ENCODE peak calls at places on chromosomes 7 and 10, in six cellular contexts. One of them, this sample, is unnamed.

GRCh38 chr10:122981066-122981464 is 864 bp downstream of the PSTK start:
- DNase-seq in astrocyte: peak; percentile 35
- DNase-seq in ovary: no peak
- DNase-seq in fibroblast of lung: peak; percentile 62
- DNase-seq in adrenal gland: no peak
- DNase-seq in uterus: no peak
- DNase-seq in this sample: no peak

GRCh38 chr10:78300526-78300925 is 266.9 kb downstream of the RPS24 start:
- DNase-seq in astrocyte: no peak
- DNase-seq in ovary: peak; percentile 5
- DNase-seq in fibroblast of lung: no peak
- DNase-seq in adrenal gland: no peak
- DNase-seq in uterus: peak; percentile 6
- DNase-seq in this sample: no peak

GRCh38 chr10:2944788-2945187 is 122.6 kb upstream of the PFKP start:
- DNase-seq in astrocyte: no peak
- DNase-seq in ovary: no peak
- DNase-seq in fibroblast of lung: no peak
- DNase-seq in adrenal gland: no peak
- DNase-seq in uterus: no peak
- DNase-seq in this sample: no peak

GRCh38 chr10:32922164-32922563 is 35.9 kb downstream of the ITGB1 start:
- DNase-seq in astrocyte: no peak
- DNase-seq in ovary: no peak
- DNase-seq in fibroblast of lung: no peak
- DNase-seq in adrenal gland: no peak
- DNase-seq in uterus: no peak
- DNase-seq in this sample: no peak

GRCh38 chr7:115676080-115676479 is 354.5 kb downstream of the TFEC start:
- DNase-seq in astrocyte: peak; percentile 36
- DNase-seq in ovary: peak; percentile 31
- DNase-seq in fibroblast of lung: peak; percentile 79
- DNase-seq in adrenal gland: no peak
- DNase-seq in uterus: peak; percentile 15
- DNase-seq in this sample: peak; percentile 25

GRCh38 chr10:8084799-8085198 is 30.3 kb downstream of the GATA3 start:
- DNase-seq in astrocyte: no peak
- DNase-seq in ovary: no peak
- DNase-seq in fibroblast of lung: no peak
- DNase-seq in adrenal gland: no peak
- DNase-seq in uterus: no peak
- DNase-seq in this sample: no peak

GRCh38 chr10:97192952-97193435 is 7.2 kb upstream of the SLIT1 start:
- DNase-seq in astrocyte: no peak
- DNase-seq in ovary: no peak
- DNase-seq in fibroblast of lung: no peak
- DNase-seq in adrenal gland: no peak
- DNase-seq in uterus: no peak
- DNase-seq in this sample: no peak

GRCh38 chr7:27148776-27149641 is 1.4 kb upstream of the HOXA6 start:
- DNase-seq in astrocyte: no peak
- DNase-seq in ovary: no peak
- DNase-seq in fibroblast of lung: peak; percentile 77
- DNase-seq in adrenal gland: peak; percentile 79
- DNase-seq in uterus: peak; percentile 38
- DNase-seq in this sample: no peak

GRCh38 chr7:43872401-43873165 is 3.3 kb upstream of the MRPS24 start:
- DNase-seq in astrocyte: peak; percentile 85
- DNase-seq in ovary: peak; percentile 59
- DNase-seq in fibroblast of lung: peak; percentile 91
- DNase-seq in adrenal gland: peak; percentile 79
- DNase-seq in uterus: peak; percentile 57
- DNase-seq in this sample: no peak

GRCh38 chr7:140697447-140698143 is 1.1 kb downstream of the NDUFB2 start:
- DNase-seq in astrocyte: peak; percentile 53
- DNase-seq in ovary: no peak
- DNase-seq in fibroblast of lung: peak; percentile 40
- DNase-seq in adrenal gland: no peak
- DNase-seq in uterus: no peak
- DNase-seq in this sample: no peak

GRCh38 chr7:149284850-149285580 is 23.0 kb downstream of the ZNF783 start:
- DNase-seq in astrocyte: peak; percentile 69
- DNase-seq in ovary: peak; percentile 95
- DNase-seq in fibroblast of lung: peak; percentile 82
- DNase-seq in adrenal gland: peak; percentile 97
- DNase-seq in uterus: peak; percentile 90
- DNase-seq in this sample: peak; percentile 90

GRCh38 chr7:134022512-134022911 is 104.6 kb upstream of the LRGUK start:
- DNase-seq in astrocyte: peak; percentile 8
- DNase-seq in ovary: no peak
- DNase-seq in fibroblast of lung: no peak
- DNase-seq in adrenal gland: no peak
- DNase-seq in uterus: no peak
- DNase-seq in this sample: no peak

GRCh38 chr10:22333167-22333566 is 12.1 kb upstream of the SPAG6 start:
- DNase-seq in astrocyte: no peak
- DNase-seq in ovary: no peak
- DNase-seq in fibroblast of lung: no peak
- DNase-seq in adrenal gland: no peak
- DNase-seq in uterus: no peak
- DNase-seq in this sample: no peak

GRCh38 chr10:70378122-70378521 is 4.3 kb downstream of the LRRC20 start:
- DNase-seq in astrocyte: peak; percentile 97
- DNase-seq in ovary: no peak
- DNase-seq in fibroblast of lung: peak; percentile 80
- DNase-seq in adrenal gland: no peak
- DNase-seq in uterus: peak; percentile 39
- DNase-seq in this sample: no peak

GRCh38 chr10:43855667-43856210 is 207.1 kb upstream of the ZNF32 start:
- DNase-seq in astrocyte: no peak
- DNase-seq in ovary: no peak
- DNase-seq in fibroblast of lung: no peak
- DNase-seq in adrenal gland: no peak
- DNase-seq in uterus: no peak
- DNase-seq in this sample: no peak

GRCh38 chr7:82897500-82897899 is 265.2 kb downstream of the PCLO start:
- DNase-seq in astrocyte: no peak
- DNase-seq in ovary: no peak
- DNase-seq in fibroblast of lung: no peak
- DNase-seq in adrenal gland: no peak
- DNase-seq in uterus: no peak
- DNase-seq in this sample: no peak

GRCh38 chr10:65570143-65571010 is 1355.5 kb upstream of the LRRTM3 start:
- DNase-seq in astrocyte: peak; percentile 32
- DNase-seq in ovary: peak; percentile 19
- DNase-seq in fibroblast of lung: peak; percentile 44
- DNase-seq in adrenal gland: no peak
- DNase-seq in uterus: no peak
- DNase-seq in this sample: peak; percentile 31

GRCh38 chr10:45373783-45374450 is at the start of gene ALOX5:
- DNase-seq in astrocyte: no peak
- DNase-seq in ovary: peak; percentile 38
- DNase-seq in fibroblast of lung: no peak
- DNase-seq in adrenal gland: peak; percentile 57
- DNase-seq in uterus: peak; percentile 51
- DNase-seq in this sample: peak; percentile 80

GRCh38 chr7:25261545-25262135 is 33.4 kb upstream of the NPVF start:
- DNase-seq in astrocyte: no peak
- DNase-seq in ovary: no peak
- DNase-seq in fibroblast of lung: no peak
- DNase-seq in adrenal gland: no peak
- DNase-seq in uterus: no peak
- DNase-seq in this sample: no peak

GRCh38 chr7:104272767-104273384 is 55.5 kb upstream of the LHFPL3 start:
- DNase-seq in astrocyte: peak; percentile 12
- DNase-seq in ovary: no peak
- DNase-seq in fibroblast of lung: peak; percentile 50
- DNase-seq in adrenal gland: no peak
- DNase-seq in uterus: no peak
- DNase-seq in this sample: no peak

GRCh38 chr7:55140981-55141278 is 122.1 kb downstream of the EGFR start:
- DNase-seq in astrocyte: no peak
- DNase-seq in ovary: no peak
- DNase-seq in fibroblast of lung: no peak
- DNase-seq in adrenal gland: no peak
- DNase-seq in uterus: no peak
- DNase-seq in this sample: no peak

GRCh38 chr7:55144333-55144954 is 125.6 kb downstream of the EGFR start:
- DNase-seq in astrocyte: no peak
- DNase-seq in ovary: no peak
- DNase-seq in fibroblast of lung: no peak
- DNase-seq in adrenal gland: no peak
- DNase-seq in uterus: no peak
- DNase-seq in this sample: no peak

GRCh38 chr7:55138663-55139062 is 119.8 kb downstream of the EGFR start:
- DNase-seq in astrocyte: no peak
- DNase-seq in ovary: no peak
- DNase-seq in fibroblast of lung: no peak
- DNase-seq in adrenal gland: no peak
- DNase-seq in uterus: no peak
- DNase-seq in this sample: no peak

GRCh38 chr7:55142919-55143600 is 124.2 kb downstream of the EGFR start:
- DNase-seq in astrocyte: no peak
- DNase-seq in ovary: no peak
- DNase-seq in fibroblast of lung: no peak
- DNase-seq in adrenal gland: no peak
- DNase-seq in uterus: no peak
- DNase-seq in this sample: no peak

GRCh38 chr7:55140221-55140980 is 121.6 kb downstream of the EGFR start:
- DNase-seq in astrocyte: no peak
- DNase-seq in ovary: no peak
- DNase-seq in fibroblast of lung: peak; percentile 89
- DNase-seq in adrenal gland: peak; percentile 52
- DNase-seq in uterus: no peak
- DNase-seq in this sample: peak; percentile 69
- H3K4me1 ChIP-seq in astrocyte: no peaks in the 10 kb centered on the region
- H3K4me1 ChIP-seq in ovary: peaks cover 3% of the 10 kb centered on the region
- H3K4me1 ChIP-seq in fibroblast of lung: peaks cover 9% of the 10 kb centered on the region
- H3K4me1 ChIP-seq in adrenal gland: no peaks in the 10 kb centered on the region
- H3K4me1 ChIP-seq in uterus: no peaks in the 10 kb centered on the region
- H3K4me1 ChIP-seq in this sample: peaks cover 7% of the 10 kb centered on the region

DNA sequence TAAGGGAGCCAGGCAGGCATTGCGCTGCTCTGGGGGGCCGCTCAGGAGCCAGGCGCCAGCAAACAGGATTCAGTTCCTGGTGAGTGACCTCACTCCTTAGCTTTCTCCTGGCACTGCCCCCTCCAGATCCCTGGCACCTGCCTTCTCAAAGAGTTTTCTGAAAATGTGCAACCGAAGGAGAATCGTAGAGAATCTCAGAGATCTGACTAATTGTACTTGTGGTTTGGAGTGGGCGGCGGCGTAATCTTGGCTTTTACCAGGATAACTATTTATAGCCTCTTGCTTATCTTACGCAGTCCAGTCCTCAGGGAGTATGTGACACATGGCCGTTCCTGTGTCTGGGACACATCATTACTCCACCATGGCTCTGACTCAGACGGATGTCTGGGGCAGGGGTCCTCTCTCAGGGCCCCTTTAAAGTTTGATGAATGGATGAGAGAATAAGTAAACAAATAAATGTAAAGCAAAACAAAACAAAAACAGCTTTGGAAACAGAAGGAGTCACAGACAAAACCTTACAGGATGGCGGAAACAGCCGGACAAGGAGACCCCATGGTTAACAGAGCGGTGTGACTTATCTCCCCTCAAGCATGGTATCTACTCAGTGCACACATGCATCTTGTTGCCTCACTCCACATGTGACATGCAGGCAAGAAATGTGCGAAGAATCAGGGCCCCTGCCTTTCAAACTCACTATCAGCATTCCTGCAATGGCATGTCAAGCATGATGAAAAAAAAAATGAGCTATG is 99.7 kb downstream of the TNS3 start:
- DNase-seq in astrocyte: peak; percentile 97
- DNase-seq in ovary: no peak
- DNase-seq in fibroblast of lung: peak; percentile 94
- DNase-seq in adrenal gland: peak; percentile 78
- DNase-seq in uterus: no peak
- DNase-seq in this sample: no peak
- H3K4me1 ChIP-seq in astrocyte: peaks cover 66% of the 10 kb centered on the region
- H3K4me1 ChIP-seq in ovary: peaks cover 25% of the 10 kb centered on the region
- H3K4me1 ChIP-seq in fibroblast of lung: peaks cover 43% of the 10 kb centered on the region
- H3K4me1 ChIP-seq in adrenal gland: peaks cover 76% of the 10 kb centered on the region
- H3K4me1 ChIP-seq in uterus: no peaks in the 10 kb centered on the region
- H3K4me1 ChIP-seq in this sample: peaks cover 60% of the 10 kb centered on the region

DNA sequence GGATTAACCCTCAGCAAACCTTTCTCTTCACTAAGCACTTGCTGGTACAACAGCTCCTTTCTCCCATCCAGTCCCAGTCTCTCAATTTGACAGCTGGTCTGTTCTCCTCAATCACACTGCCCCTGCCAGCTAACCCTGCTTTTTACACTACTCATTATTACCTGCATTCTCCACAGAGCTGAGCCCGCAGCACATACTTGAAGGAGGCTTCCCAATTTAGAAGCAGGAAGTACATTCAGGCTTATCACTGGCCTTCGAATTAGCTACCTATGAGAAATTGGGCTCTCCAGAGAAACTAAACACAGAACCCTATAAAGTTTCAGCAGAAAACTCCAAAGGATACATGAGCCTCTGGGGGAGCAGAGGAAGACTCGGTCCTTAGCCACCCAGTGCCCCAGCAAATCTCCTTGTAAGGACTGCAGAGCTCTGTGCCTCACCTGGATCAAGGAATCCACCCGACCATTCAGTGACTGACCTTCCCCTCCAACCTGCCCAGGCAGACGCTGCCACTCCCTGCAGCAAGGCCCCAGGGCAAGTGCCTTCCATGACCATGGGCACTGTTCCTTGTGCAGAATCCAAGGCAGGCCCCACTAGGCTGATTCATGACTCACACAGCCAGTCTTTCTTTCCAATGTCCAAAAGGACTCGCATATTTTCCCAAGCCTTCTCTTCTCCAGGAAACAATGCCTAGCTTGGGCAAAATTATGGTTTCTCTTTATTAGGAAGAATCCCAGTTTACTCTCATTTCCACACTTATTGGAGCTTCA is 68.0 kb downstream of the VOPP1 start:
- DNase-seq in astrocyte: peak; percentile 25
- DNase-seq in ovary: no peak
- DNase-seq in fibroblast of lung: no peak
- DNase-seq in adrenal gland: no peak
- DNase-seq in uterus: no peak
- DNase-seq in this sample: no peak
- H3K4me1 ChIP-seq in astrocyte: peaks cover 18% of the 10 kb centered on the region
- H3K4me1 ChIP-seq in ovary: no peaks in the 10 kb centered on the region
- H3K4me1 ChIP-seq in fibroblast of lung: peaks cover 8% of the 10 kb centered on the region
- H3K4me1 ChIP-seq in adrenal gland: peaks cover 7% of the 10 kb centered on the region
- H3K4me1 ChIP-seq in uterus: no peaks in the 10 kb centered on the region
- H3K4me1 ChIP-seq in this sample: no peaks in the 10 kb centered on the region

DNA sequence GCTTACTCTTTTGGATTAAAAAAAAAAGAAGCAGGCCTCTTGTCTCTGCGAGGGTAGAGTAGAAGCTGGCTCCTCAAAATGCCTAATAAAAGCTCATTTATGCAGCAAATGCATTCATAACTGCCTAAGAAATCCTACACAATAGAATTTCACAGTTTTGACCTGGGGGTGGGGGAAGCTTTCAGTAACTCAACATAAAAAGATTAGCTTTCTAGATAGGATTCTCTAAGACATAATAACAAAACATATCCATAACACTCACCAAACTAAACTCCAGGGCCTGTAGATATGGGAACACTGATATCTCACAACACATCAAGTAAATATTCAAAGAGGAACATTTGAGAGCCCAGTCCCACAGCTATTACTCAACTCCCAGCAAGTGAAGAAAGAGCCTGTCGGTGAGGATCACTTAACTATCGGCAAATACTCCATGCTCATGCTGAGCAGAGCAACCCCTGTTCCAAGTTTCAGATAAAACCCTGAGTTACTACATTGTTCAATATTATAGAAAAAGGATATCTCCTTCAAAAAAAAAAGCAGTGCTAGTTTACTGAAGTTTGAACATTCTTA is 88.1 kb downstream of the COBL start:
- DNase-seq in astrocyte: no peak
- DNase-seq in ovary: no peak
- DNase-seq in fibroblast of lung: no peak
- DNase-seq in adrenal gland: no peak
- DNase-seq in uterus: no peak
- DNase-seq in this sample: no peak
- H3K4me1 ChIP-seq in astrocyte: no peaks in the 10 kb centered on the region
- H3K4me1 ChIP-seq in ovary: no peaks in the 10 kb centered on the region
- H3K4me1 ChIP-seq in fibroblast of lung: no peaks in the 10 kb centered on the region
- H3K4me1 ChIP-seq in adrenal gland: no peaks in the 10 kb centered on the region
- H3K4me1 ChIP-seq in uterus: no peaks in the 10 kb centered on the region
- H3K4me1 ChIP-seq in this sample: no peaks in the 10 kb centered on the region

This sample was measured in right lobe of liver.